ENCODE peak calls at places on chromosomes 1 and 21, in four cellular contexts. Q, I, W and O are unnamed samples.

GRCh38 chr1:209552406-209553264 is 30.9 kb upstream of the CAMK1G start:
- DNase-seq in Q (no peak), I (no peak), W (no peak), O (no peak)

GRCh38 chr1:6359568-6360496 is 33.7 kb downstream of the ACOT7 start:
- DNase-seq in Q (peak; percentile 42), I (peak; percentile 34), W (peak; percentile 53), O (peak; percentile 31)

GRCh38 chr1:45767035-45767434 is 16.6 kb upstream of the IPP start:
- DNase-seq in Q (no peak), I (no peak), W (no peak), O (no peak)

GRCh38 chr1:110628356-110629105 is 22.4 kb upstream of the KCNA2 start:
- DNase-seq in Q (no peak), I (no peak), W (no peak), O (no peak)

GRCh38 chr1:81594211-81594610 is 206.5 kb upstream of the ADGRL2 start:
- DNase-seq in Q (no peak), I (no peak), W (no peak), O (no peak)

GRCh38 chr1:110004583-110004982 is 20.0 kb downstream of the AHCYL1 start:
- DNase-seq in Q (no peak), I (no peak), W (no peak), O (no peak)

GRCh38 chr1:160081261-160081936 is at the start of gene KCNJ9:
- DNase-seq in Q (no peak), I (peak; percentile 28), W (no peak), O (no peak)

GRCh38 chr1:183953031-183953430 is 84.5 kb downstream of the COLGALT2 start:
- DNase-seq in Q (no peak), I (no peak), W (no peak), O (no peak)

GRCh38 chr1:69814926-69815325 is 247.2 kb downstream of the LRRC7 start:
- DNase-seq in Q (no peak), I (no peak), W (no peak), O (no peak)

GRCh38 chr1:220426989-220427388 is 100.9 kb upstream of the MARK1 start:
- DNase-seq in Q (no peak), I (no peak), W (no peak), O (no peak)

GRCh38 chr1:47482783-47483182 is 44.9 kb downstream of the FOXD2 start:
- DNase-seq in Q (no peak), I (no peak), W (no peak), O (no peak)

GRCh38 chr1:177466286-177466685 is 295.5 kb downstream of the BRINP2 start:
- DNase-seq in Q (no peak), I (no peak), W (no peak), O (no peak)

GRCh38 chr1:87515781-87516180 is 187.1 kb downstream of the LMO4 start:
- DNase-seq in Q (no peak), I (no peak), W (no peak), O (no peak)

GRCh38 chr1:46603858-46604549 is at the start of gene MKNK1:
- DNase-seq in Q (peak; percentile 100), I (peak; percentile 99), W (peak; percentile 98), O (peak; percentile 98)

GRCh38 chr1:165659581-165659895 is 28.5 kb downstream of the MGST3 start:
- DNase-seq in Q (no peak), I (no peak), W (no peak), O (no peak)

GRCh38 chr1:30042438-30043147 is 680.8 kb downstream of the MATN1 start:
- DNase-seq in Q (no peak), I (no peak), W (no peak), O (no peak)

GRCh38 chr1:173424137-173424536 is 53.0 kb upstream of the PRDX6 start:
- DNase-seq in Q (no peak), I (no peak), W (no peak), O (no peak)

GRCh38 chr21:26469789-26470188 is 103.3 kb downstream of the CYYR1 start:
- DNase-seq in Q (no peak), I (no peak), W (no peak), O (no peak)

GRCh38 chr1:97010865-97011264 is 289.3 kb downstream of the PTBP2 start:
- DNase-seq in Q (no peak), I (no peak), W (no peak), O (no peak)

GRCh38 chr21:44299085-44299457 is 782 bp upstream of the PFKL start:
- DNase-seq in Q (no peak), I (no peak), W (no peak), O (no peak)

GRCh38 chr1:226687476-226687875 is 51.6 kb downstream of the ITPKB start:
- DNase-seq in Q (no peak), I (no peak), W (no peak), O (no peak)
- TF ChIP-seq CTCF in Q (no peak), I (no peak), W (peak; percentile 60), O (no peak)

DNA sequence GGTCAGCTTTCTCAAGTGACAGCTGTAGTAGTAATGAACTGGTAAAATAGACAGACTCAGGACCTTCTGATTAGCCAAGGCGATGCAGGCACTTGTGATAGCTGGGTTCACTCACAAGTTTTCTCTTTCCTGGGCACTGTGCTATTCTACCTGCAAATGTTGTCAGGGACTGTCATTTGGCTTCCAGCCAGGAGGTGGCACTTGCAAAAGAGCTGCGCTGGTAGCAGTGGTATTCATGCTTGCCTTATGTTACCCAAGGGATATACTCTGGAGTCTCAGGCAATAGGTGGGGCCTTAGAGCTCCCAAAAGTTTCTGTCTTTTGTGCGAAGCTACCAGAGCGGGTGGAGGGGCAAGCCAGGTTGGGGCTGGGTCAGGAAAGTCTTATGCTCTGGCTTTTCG is 23.5 kb downstream of the IFI44 start:
- DNase-seq in Q (peak; percentile 62), I (no peak), W (no peak), O (peak; percentile 41)
- TF ChIP-seq CTCF in Q (no peak), I (peak; percentile 30), W (no peak), O (no peak)

DNA sequence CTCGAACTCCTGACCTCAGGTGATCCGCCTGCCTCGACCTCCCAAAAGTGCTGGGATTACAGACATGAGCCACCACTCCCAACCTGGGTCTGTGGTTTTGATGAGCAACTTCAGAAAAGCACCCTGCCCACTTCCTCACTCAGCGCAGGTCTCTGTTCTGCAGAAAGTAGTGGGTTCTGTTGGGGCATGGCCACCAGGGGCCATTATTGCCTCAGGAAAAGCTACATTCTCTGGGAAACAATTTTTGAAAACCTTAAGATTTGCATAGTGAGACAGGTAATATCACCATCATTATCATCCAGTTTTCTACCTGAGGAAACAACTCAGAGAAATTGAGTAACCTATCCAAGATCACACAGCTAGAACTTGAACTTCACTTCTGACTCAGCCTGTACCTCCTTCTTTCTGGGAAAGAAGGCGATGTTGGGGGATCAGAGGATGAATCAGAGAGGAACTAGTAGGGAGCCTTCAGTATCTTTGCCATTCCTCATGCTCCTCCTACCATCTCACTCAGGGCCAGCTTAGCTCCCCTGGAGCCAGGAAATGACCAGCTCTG is 7.1 kb upstream of the NES start:
- DNase-seq in Q (no peak), I (no peak), W (no peak), O (no peak)
- TF ChIP-seq CTCF in Q (no peak), I (no peak), W (no peak), O (no peak)

DNA sequence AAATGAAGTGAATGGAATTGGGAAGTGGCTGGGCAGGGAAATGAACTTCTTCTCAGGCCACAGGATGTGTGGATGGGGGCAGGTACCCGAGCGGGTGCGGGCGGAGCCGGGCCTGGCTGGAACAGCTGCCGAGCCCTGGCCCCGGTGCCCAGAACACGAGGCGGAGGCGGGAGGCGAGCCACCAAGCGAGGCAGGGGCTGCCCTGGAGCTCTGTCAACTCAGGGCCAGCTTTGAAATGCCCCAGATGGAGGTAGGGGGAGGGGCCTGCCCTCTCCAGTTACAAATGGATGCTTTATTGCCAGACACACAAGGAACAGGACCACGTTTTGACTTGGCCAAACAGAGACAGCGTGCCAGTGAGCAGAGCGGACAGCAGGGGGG is 240.3 kb downstream of the SDCCAG8 start:
- DNase-seq in Q (peak; percentile 24), I (peak; percentile 40), W (no peak), O (no peak)
- TF ChIP-seq CTCF in Q (no peak), I (no peak), W (no peak), O (no peak)

GRCh38 chr1:28581531-28582247 is 10.4 kb upstream of the RAB42 start:
- DNase-seq in Q (peak; percentile 95), I (peak; percentile 95), W (peak; percentile 97), O (peak; percentile 95)
- TF ChIP-seq CTCF in Q (no peak), I (no peak), W (peak; percentile 36), O (no peak)